ENCODE peak calls at places on chromosomes 3 and 15, in eight cellular contexts. One of them, this sample, is unnamed.

GRCh38 chr3:180466401-180467005 is 135.5 kb upstream of the TTC14 start:
- DNase-seq in stimulated activated CD8-positive, alpha-beta memory T cell treated with anti-CD3 and anti-CD28 coated beads, Interleukin-15, amount 100 ng/mL, for 24 hours: no peak
- DNase-seq in stomach: no peak
- DNase-seq in GM10248: no peak
- DNase-seq in Calu3: no peak
- DNase-seq in ecto neural progenitor cell: no peak
- DNase-seq in amygdala: no peak
- DNase-seq in AG08396: no peak
- DNase-seq in this sample: no peak

GRCh38 chr3:127792664-127793292 is 29.5 kb downstream of the MGLL start:
- DNase-seq in stimulated activated CD8-positive, alpha-beta memory T cell treated with anti-CD3 and anti-CD28 coated beads, Interleukin-15, amount 100 ng/mL, for 24 hours: no peak
- DNase-seq in stomach: peak
- DNase-seq in GM10248: no peak
- DNase-seq in Calu3: peak
- DNase-seq in ecto neural progenitor cell: no peak
- DNase-seq in amygdala: no peak
- DNase-seq in AG08396: peak
- DNase-seq in this sample: no peak

GRCh38 chr3:11371758-11372157 is 99.6 kb downstream of the ATG7 start:
- DNase-seq in stimulated activated CD8-positive, alpha-beta memory T cell treated with anti-CD3 and anti-CD28 coated beads, Interleukin-15, amount 100 ng/mL, for 24 hours: no peak
- DNase-seq in stomach: no peak
- DNase-seq in GM10248: no peak
- DNase-seq in Calu3: no peak
- DNase-seq in ecto neural progenitor cell: no peak
- DNase-seq in amygdala: no peak
- DNase-seq in AG08396: no peak
- DNase-seq in this sample: no peak

GRCh38 chr3:33152363-33153360 is 38.8 kb downstream of the CRTAP start:
- DNase-seq in stimulated activated CD8-positive, alpha-beta memory T cell treated with anti-CD3 and anti-CD28 coated beads, Interleukin-15, amount 100 ng/mL, for 24 hours: no peak
- DNase-seq in stomach: no peak
- DNase-seq in GM10248: no peak
- DNase-seq in Calu3: no peak
- DNase-seq in ecto neural progenitor cell: no peak
- DNase-seq in amygdala: no peak
- DNase-seq in AG08396: no peak
- DNase-seq in this sample: no peak

GRCh38 chr3:187292186-187292585 is 649 bp upstream of the MASP1 start:
- DNase-seq in stimulated activated CD8-positive, alpha-beta memory T cell treated with anti-CD3 and anti-CD28 coated beads, Interleukin-15, amount 100 ng/mL, for 24 hours: no peak
- DNase-seq in stomach: no peak
- DNase-seq in GM10248: no peak
- DNase-seq in Calu3: no peak
- DNase-seq in ecto neural progenitor cell: no peak
- DNase-seq in amygdala: no peak
- DNase-seq in AG08396: no peak
- DNase-seq in this sample: no peak

GRCh38 chr15:70596354-70597055 is 166.9 kb downstream of the UACA start:
- DNase-seq in stimulated activated CD8-positive, alpha-beta memory T cell treated with anti-CD3 and anti-CD28 coated beads, Interleukin-15, amount 100 ng/mL, for 24 hours: no peak
- DNase-seq in stomach: no peak
- DNase-seq in GM10248: no peak
- DNase-seq in Calu3: peak
- DNase-seq in ecto neural progenitor cell: peak
- DNase-seq in amygdala: no peak
- DNase-seq in AG08396: peak
- DNase-seq in this sample: no peak

GRCh38 chr3:46882377-46883015 is 5.0 kb downstream of the PTH1R start:
- DNase-seq in stimulated activated CD8-positive, alpha-beta memory T cell treated with anti-CD3 and anti-CD28 coated beads, Interleukin-15, amount 100 ng/mL, for 24 hours: no peak
- DNase-seq in stomach: no peak
- DNase-seq in GM10248: peak
- DNase-seq in Calu3: no peak
- DNase-seq in ecto neural progenitor cell: peak
- DNase-seq in amygdala: no peak
- DNase-seq in AG08396: peak
- DNase-seq in this sample: no peak

GRCh38 chr15:68325721-68326120 is 48.2 kb downstream of the FEM1B start:
- DNase-seq in stimulated activated CD8-positive, alpha-beta memory T cell treated with anti-CD3 and anti-CD28 coated beads, Interleukin-15, amount 100 ng/mL, for 24 hours: no peak
- DNase-seq in stomach: no peak
- DNase-seq in GM10248: no peak
- DNase-seq in Calu3: no peak
- DNase-seq in ecto neural progenitor cell: no peak
- DNase-seq in amygdala: no peak
- DNase-seq in AG08396: no peak
- DNase-seq in this sample: no peak

GRCh38 chr3:36591959-36592358 is 172.4 kb downstream of the DCLK3 start:
- DNase-seq in stimulated activated CD8-positive, alpha-beta memory T cell treated with anti-CD3 and anti-CD28 coated beads, Interleukin-15, amount 100 ng/mL, for 24 hours: no peak
- DNase-seq in stomach: no peak
- DNase-seq in GM10248: no peak
- DNase-seq in Calu3: no peak
- DNase-seq in ecto neural progenitor cell: no peak
- DNase-seq in amygdala: no peak
- DNase-seq in AG08396: no peak
- DNase-seq in this sample: no peak

GRCh38 chr3:186931487-186932280 is 1.4 kb downstream of the ST6GAL1 start:
- DNase-seq in stimulated activated CD8-positive, alpha-beta memory T cell treated with anti-CD3 and anti-CD28 coated beads, Interleukin-15, amount 100 ng/mL, for 24 hours: peak
- DNase-seq in stomach: peak
- DNase-seq in GM10248: peak
- DNase-seq in Calu3: peak
- DNase-seq in ecto neural progenitor cell: peak
- DNase-seq in amygdala: no peak
- DNase-seq in AG08396: no peak
- DNase-seq in this sample: peak

GRCh38 chr3:17195192-17195611 is 310.4 kb downstream of the PLCL2 start:
- DNase-seq in stimulated activated CD8-positive, alpha-beta memory T cell treated with anti-CD3 and anti-CD28 coated beads, Interleukin-15, amount 100 ng/mL, for 24 hours: no peak
- DNase-seq in stomach: no peak
- DNase-seq in GM10248: peak
- DNase-seq in Calu3: no peak
- DNase-seq in ecto neural progenitor cell: no peak
- DNase-seq in amygdala: peak
- DNase-seq in AG08396: no peak
- DNase-seq in this sample: no peak

GRCh38 chr15:100209204-100209603 is 132.6 kb downstream of the ADAMTS17 start:
- DNase-seq in stimulated activated CD8-positive, alpha-beta memory T cell treated with anti-CD3 and anti-CD28 coated beads, Interleukin-15, amount 100 ng/mL, for 24 hours: no peak
- DNase-seq in stomach: no peak
- DNase-seq in GM10248: no peak
- DNase-seq in Calu3: no peak
- DNase-seq in ecto neural progenitor cell: no peak
- DNase-seq in amygdala: no peak
- DNase-seq in AG08396: no peak
- DNase-seq in this sample: no peak

GRCh38 chr3:5332270-5332956 is 144.9 kb downstream of the EDEM1 start:
- DNase-seq in stimulated activated CD8-positive, alpha-beta memory T cell treated with anti-CD3 and anti-CD28 coated beads, Interleukin-15, amount 100 ng/mL, for 24 hours: no peak
- DNase-seq in stomach: no peak
- DNase-seq in GM10248: no peak
- DNase-seq in Calu3: no peak
- DNase-seq in ecto neural progenitor cell: no peak
- DNase-seq in amygdala: no peak
- DNase-seq in AG08396: no peak
- DNase-seq in this sample: no peak

GRCh38 chr3:22977650-22978289 is 225.4 kb upstream of the UBE2E2 start:
- DNase-seq in stimulated activated CD8-positive, alpha-beta memory T cell treated with anti-CD3 and anti-CD28 coated beads, Interleukin-15, amount 100 ng/mL, for 24 hours: no peak
- DNase-seq in stomach: no peak
- DNase-seq in GM10248: peak
- DNase-seq in Calu3: no peak
- DNase-seq in ecto neural progenitor cell: no peak
- DNase-seq in amygdala: no peak
- DNase-seq in AG08396: no peak
- DNase-seq in this sample: no peak

GRCh38 chr3:132972333-132972732 is 65.9 kb upstream of the TMEM108 start:
- DNase-seq in stimulated activated CD8-positive, alpha-beta memory T cell treated with anti-CD3 and anti-CD28 coated beads, Interleukin-15, amount 100 ng/mL, for 24 hours: no peak
- DNase-seq in stomach: no peak
- DNase-seq in GM10248: no peak
- DNase-seq in Calu3: no peak
- DNase-seq in ecto neural progenitor cell: no peak
- DNase-seq in amygdala: no peak
- DNase-seq in AG08396: no peak
- DNase-seq in this sample: no peak

GRCh38 chr15:99777144-99777543 is 43.9 kb upstream of the LYSMD4 start:
- DNase-seq in stimulated activated CD8-positive, alpha-beta memory T cell treated with anti-CD3 and anti-CD28 coated beads, Interleukin-15, amount 100 ng/mL, for 24 hours: no peak
- DNase-seq in stomach: no peak
- DNase-seq in GM10248: no peak
- DNase-seq in Calu3: no peak
- DNase-seq in ecto neural progenitor cell: no peak
- DNase-seq in amygdala: no peak
- DNase-seq in AG08396: no peak
- DNase-seq in this sample: peak

This sample was measured in Karpas-422.